ENCODE peak calls at places on chromosomes 1 and 21, in seven cellular contexts. W is EL, J is NCI-H2107, A is NCI-H1092, D is T-cell, B is HT1080, G is T-helper 17 cell. X is an unnamed sample.

GRCh38 chr1:65581120-65581519 is 160.7 kb downstream of the LEPR start:
- DNase-seq in G (no peak), B (no peak), D (no peak), J (no peak), A (no peak), W (peak), X (peak)

GRCh38 chr1:77824083-77824482 is 44.6 kb downstream of the MIGA1 start:
- DNase-seq in G (no peak), J (no peak), B (peak), W (peak), A (no peak), D (no peak), X (peak)

GRCh38 chr1:173420330-173420806 is 56.8 kb upstream of the PRDX6 start:
- DNase-seq in J (peak), B (peak), D (no peak), A (peak), G (peak), W (peak), X (peak)

GRCh38 chr21:36700295-36700960 is 1.5 kb downstream of the SIM2 start:
- DNase-seq in G (no peak), A (no peak), W (no peak), B (no peak), D (no peak), J (no peak), X (no peak)

GRCh38 chr1:91736999-91737615 is 148.8 kb downstream of the TGFBR3 start:
- DNase-seq in D (no peak), J (no peak), A (no peak), G (no peak), B (peak), W (peak), X (peak)

GRCh38 chr1:10594481-10595050 is 119.8 kb downstream of the PEX14 start:
- DNase-seq in A (no peak), W (no peak), G (no peak), B (no peak), D (no peak), J (no peak), X (no peak)

GRCh38 chr1:207013321-207014085 is 19.1 kb downstream of the C1orf116 start:
- DNase-seq in D (no peak), A (no peak), G (no peak), J (no peak), B (no peak), W (no peak), X (no peak)

GRCh38 chr1:41919764-41920397 is 1.2 kb upstream of the HIVEP3 start:
- DNase-seq in D (peak), A (peak), W (peak), B (peak), J (peak), G (peak), X (no peak)

GRCh38 chr1:176843352-176844297 is 320.9 kb downstream of the ASTN1 start:
- DNase-seq in A (peak), J (peak), B (no peak), G (no peak), D (no peak), W (peak), X (peak)

GRCh38 chr1:25476186-25477097 is 45.7 kb downstream of the MACO1 start:
- DNase-seq in B (no peak), W (no peak), D (no peak), J (no peak), G (no peak), A (no peak), X (no peak)

GRCh38 chr21:42385619-42386018 is 10.2 kb downstream of the TMPRSS3 start:
- DNase-seq in J (no peak), B (no peak), D (no peak), W (no peak), G (no peak), A (no peak), X (no peak)

GRCh38 chr21:42991992-42992740 is 17.8 kb downstream of the PKNOX1 start:
- DNase-seq in A (no peak), G (no peak), W (peak), B (peak), J (no peak), D (no peak), X (peak)

GRCh38 chr1:40450491-40451237 is 388 bp downstream of the ZFP69B start:
- DNase-seq in W (peak), D (peak), G (peak), B (peak), J (no peak), A (peak), X (peak)

GRCh38 chr1:202193614-202194327 is at the start of gene LGR6:
- DNase-seq in G (no peak), W (no peak), A (no peak), J (no peak), D (no peak), B (no peak), X (peak)

GRCh38 chr1:14811573-14811972 is 213.1 kb downstream of the KAZN start:
- DNase-seq in D (no peak), A (no peak), B (no peak), G (no peak), J (no peak), W (no peak), X (no peak)

GRCh38 chr1:218585565-218586184 is 240.5 kb downstream of the TGFB2 start:
- DNase-seq in G (no peak), A (no peak), J (no peak), B (peak), D (no peak), W (peak), X (peak)

GRCh38 chr1:26053718-26054572 is 8.0 kb upstream of the SLC30A2 start:
- DNase-seq in A (no peak), G (no peak), D (no peak), J (no peak), W (no peak), B (no peak), X (no peak)

GRCh38 chr21:35232545-35233176 is 183.6 kb upstream of the RUNX1 start:
- DNase-seq in G (no peak), A (no peak), B (peak), J (no peak), W (peak), D (no peak), X (peak)

GRCh38 chr1:79105499-79105898 is 99.0 kb upstream of the ADGRL4 start:
- DNase-seq in G (no peak), B (no peak), J (no peak), W (no peak), D (no peak), A (no peak), X (no peak)

GRCh38 chr1:36576118-36576517 is 93.4 kb upstream of the CSF3R start:
- DNase-seq in J (peak), D (no peak), A (peak), B (peak), G (peak), W (peak), X (peak)

GRCh38 chr1:178470411-178470960 is 26.3 kb downstream of the CLEC20A start:
- DNase-seq in D (no peak), B (no peak), W (no peak), J (no peak), G (no peak), A (no peak), X (no peak)

GRCh38 chr1:110007045-110007444 is 22.5 kb downstream of the AHCYL1 start:
- DNase-seq in J (no peak), G (no peak), W (no peak), A (peak), D (no peak), B (no peak), X (no peak)

GRCh38 chr21:25660233-25660632 is 21.2 kb downstream of the JAM2 start:
- DNase-seq in A (no peak), W (no peak), G (no peak), B (no peak), D (no peak), J (no peak), X (no peak)

GRCh38 chr1:212975607-212975918 is 25.2 kb downstream of the VASH2 start:
- DNase-seq in A (no peak), W (peak), D (no peak), G (no peak), B (no peak), J (no peak), X (no peak)

GRCh38 chr1:178005450-178005849 is 35.6 kb upstream of the SEC16B start:
- DNase-seq in D (no peak), B (no peak), J (no peak), A (no peak), W (no peak), G (no peak), X (no peak)

GRCh38 chr1:197339092-197339836 is 71.2 kb downstream of the CRB1 start:
- DNase-seq in A (no peak), G (no peak), J (no peak), B (no peak), W (no peak), D (no peak), X (no peak)

GRCh38 chr1:234484991-234485739 is 6.2 kb upstream of the TARBP1 start:
- DNase-seq in W (no peak), J (no peak), B (no peak), D (no peak), G (no peak), A (no peak), X (no peak)

GRCh38 chr1:30727796-30728195 is 4.4 kb upstream of the MATN1 start:
- DNase-seq in G (no peak), B (peak), J (no peak), W (peak), A (no peak), D (no peak), X (no peak)

X was measured in dermis blood vessel endothelial cell.